ENCODE peak calls at places on chromosomes 6 and 20, in six cellular contexts. H is progenitor cell of endocrine pancreas, Z is fibroblast of lung, N is adrenal gland, K is neural progenitor cell, U is GM06990. M is an unnamed sample.

GRCh38 chr6:39221746-39222641 is 7.3 kb downstream of the KCNK5 start:
- DNase-seq in H (no peak), Z (no peak), N (no peak), K (no peak), U (no peak), M (no peak)

GRCh38 chr6:101402618-101403002 is 9.1 kb downstream of the GRIK2 start:
- DNase-seq in H (no peak), Z (no peak), N (no peak), K (peak), U (no peak), M (no peak)

GRCh38 chr20:25148181-25148981 is 47.1 kb upstream of the ENTPD6 start:
- DNase-seq in H (no peak), Z (peak), N (peak), K (peak), U (no peak), M (peak)

GRCh38 chr6:27865952-27866369 is 46.2 kb downstream of the OR2B2 start:
- DNase-seq in H (no peak), Z (no peak), N (no peak), K (peak), U (peak), M (no peak)

GRCh38 chr6:107361568-107362270 is 97.6 kb downstream of the PDSS2 start:
- DNase-seq in H (no peak), Z (peak), N (no peak), K (peak), U (no peak), M (peak)

GRCh38 chr20:20956586-20956985 is 149.6 kb downstream of the LINC00237 start:
- DNase-seq in H (no peak), Z (no peak), N (no peak), K (peak), U (no peak), M (no peak)

GRCh38 chr6:56868687-56869086 is 86.2 kb upstream of the BEND6 start:
- DNase-seq in H (no peak), Z (peak), N (no peak), K (no peak), U (no peak), M (peak)

GRCh38 chr20:33394718-33395117 is 6.6 kb downstream of the CDK5RAP1 start:
- DNase-seq in H (no peak), Z (no peak), N (no peak), K (no peak), U (no peak), M (no peak)

GRCh38 chr6:14428269-14428668 is 310.7 kb downstream of the CD83 start:
- DNase-seq in H (no peak), Z (no peak), N (no peak), K (no peak), U (no peak), M (no peak)

GRCh38 chr6:113351183-113351834 is 505.8 kb upstream of the MARCKS start:
- DNase-seq in H (no peak), Z (peak), N (no peak), K (no peak), U (no peak), M (peak)

GRCh38 chr6:143536461-143536865 is 24.9 kb upstream of the FUCA2 start:
- DNase-seq in H (peak), Z (peak), N (peak), K (no peak), U (peak), M (peak)

GRCh38 chr6:39530201-39530759 is 194.9 kb downstream of the KIF6 start:
- DNase-seq in H (no peak), Z (peak), N (no peak), K (no peak), U (peak), M (peak)

GRCh38 chr20:19738936-19739335 is 19.1 kb upstream of the RIN2 start:
- DNase-seq in H (no peak), Z (peak), N (no peak), K (no peak), U (no peak), M (peak)

GRCh38 chr20:25279403-25279802 is 31.5 kb downstream of the PYGB start:
- DNase-seq in H (no peak), Z (peak), N (no peak), K (no peak), U (no peak), M (peak)

GRCh38 chr6:168928012-168928411 is 325.6 kb downstream of the THBS2 start:
- DNase-seq in H (no peak), Z (no peak), N (no peak), K (no peak), U (no peak), M (no peak)

GRCh38 chr20:45374966-45375365 is 3.2 kb downstream of the TP53TG5 start:
- DNase-seq in H (no peak), Z (no peak), N (no peak), K (no peak), U (no peak), M (no peak)

GRCh38 chr6:6969761-6970223 is 138.0 kb upstream of the RREB1 start:
- DNase-seq in H (peak), Z (peak), N (no peak), K (no peak), U (no peak), M (no peak)

DNA sequence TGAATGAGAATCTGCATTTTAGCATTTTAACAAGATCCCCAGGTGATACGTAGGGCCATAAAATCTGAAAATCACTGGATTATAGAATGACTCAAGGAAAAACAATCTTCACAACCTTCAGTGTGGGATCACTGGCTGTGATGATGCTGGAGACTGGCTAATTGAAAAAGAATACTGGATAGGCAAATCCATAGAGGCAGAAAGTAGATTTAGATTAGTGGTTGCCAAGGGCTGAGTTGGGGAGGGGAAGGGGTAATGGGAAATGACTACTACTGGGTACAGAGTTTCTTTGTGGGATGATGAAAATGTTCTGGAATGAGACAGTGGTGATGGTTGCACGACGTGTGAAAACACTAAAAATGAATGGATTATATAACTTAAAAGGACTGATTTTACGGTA is 84.1 kb downstream of the CDK19 start:
- DNase-seq in H (no peak), Z (peak), N (no peak), K (no peak), U (no peak), M (peak)
- TF ChIP-seq CTCF in H (no peak), Z (no peak), N (no peak), K (no peak), U (no peak), M (no peak)

DNA sequence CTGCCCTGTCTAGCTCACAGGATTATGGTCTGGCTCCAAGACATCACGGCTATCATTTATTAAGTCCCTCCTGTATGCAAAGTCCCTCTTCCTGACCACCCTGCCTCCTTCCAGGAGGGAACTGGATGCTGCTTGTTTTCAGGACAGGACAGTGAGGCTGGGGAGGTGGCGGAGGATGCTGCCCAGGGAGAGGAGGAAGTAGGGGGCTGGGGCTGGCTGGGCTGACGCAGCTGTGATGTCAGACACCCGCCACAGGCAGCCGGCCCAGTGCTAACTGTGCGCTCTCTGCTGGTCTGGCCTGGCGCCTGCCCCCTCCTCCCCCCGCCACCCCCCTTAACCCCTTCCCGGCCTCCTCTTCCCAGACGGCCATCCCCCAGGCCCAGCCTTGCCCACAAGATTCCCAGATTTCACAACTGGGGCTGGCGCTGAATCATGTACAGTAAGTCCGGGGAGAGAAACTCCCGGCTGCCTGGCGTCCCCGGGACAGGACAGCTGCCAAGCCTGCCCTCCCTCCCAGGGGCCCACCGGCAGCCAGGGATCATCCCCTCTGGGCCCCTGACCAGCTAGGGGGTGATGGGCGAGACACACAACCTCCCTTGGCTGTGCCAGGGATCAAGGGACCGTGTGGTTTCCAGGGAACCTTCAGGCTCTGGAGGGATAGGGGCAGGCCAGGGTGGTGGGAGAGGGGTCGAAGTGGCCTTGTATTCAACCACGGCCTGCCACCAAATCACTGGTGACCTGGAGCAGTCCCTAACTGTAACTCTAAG is 118.1 kb downstream of the CEBPB start:
- DNase-seq in H (no peak), Z (peak), N (peak), K (peak), U (no peak), M (peak)
- TF ChIP-seq CTCF in H (no peak), Z (peak), N (no peak), K (peak), U (no peak), M (no peak)

DNA sequence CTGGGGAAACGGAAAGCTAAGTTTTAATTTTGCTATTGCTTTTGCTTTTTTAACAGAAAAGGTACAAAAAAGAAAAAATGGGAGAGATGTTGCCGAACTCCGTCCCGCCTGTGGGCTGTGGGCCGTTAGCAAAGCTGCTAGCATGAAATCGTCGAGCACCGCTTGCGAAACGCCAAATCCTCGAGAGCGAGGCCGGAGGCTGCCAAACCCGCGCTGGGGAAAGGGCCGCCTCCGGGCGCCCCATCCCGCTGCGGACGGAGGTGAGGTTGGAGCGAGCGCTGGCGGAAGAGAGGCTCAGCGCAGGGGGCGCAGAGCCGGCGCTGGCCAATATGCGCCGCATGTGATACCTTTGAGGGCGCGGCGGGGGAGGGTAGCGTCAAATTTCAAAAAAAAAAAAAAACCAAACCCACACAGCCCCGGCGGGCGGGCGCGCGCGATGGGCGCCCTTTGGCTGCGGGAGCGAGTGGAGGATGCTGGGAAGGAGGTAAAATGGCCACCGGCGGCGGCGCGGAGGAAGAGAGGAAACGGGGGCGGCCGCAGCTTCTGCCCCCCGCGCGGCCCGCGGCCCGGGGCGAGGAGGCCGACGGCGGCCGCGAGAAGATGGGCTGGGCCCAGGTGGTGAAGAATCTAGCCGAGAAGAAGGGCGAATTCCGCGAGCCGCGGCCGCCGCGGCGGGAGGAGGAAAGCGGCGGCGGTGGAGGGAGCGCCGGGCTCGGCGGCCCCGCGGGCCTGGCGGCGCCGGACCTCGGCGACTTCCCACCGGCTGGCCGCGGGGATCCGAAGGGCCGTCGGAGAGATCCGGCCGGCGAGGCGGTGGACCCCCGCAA is at the start of gene ZCCHC3:
- DNase-seq in H (peak), Z (peak), N (peak), K (peak), U (peak), M (peak)
- TF ChIP-seq CTCF in H (peak), Z (no peak), N (no peak), K (peak), U (peak), M (no peak)

GRCh38 chr6:160766657-160767018 is 64.6 kb downstream of the PLG start:
- DNase-seq in H (no peak), Z (no peak), N (no peak), K (no peak), U (no peak), M (no peak)

GRCh38 chr6:160768101-160768500 is 66.1 kb downstream of the PLG start:
- DNase-seq in H (no peak), Z (no peak), N (no peak), K (no peak), U (no peak), M (no peak)

GRCh38 chr6:160767019-160767646 is 65.1 kb downstream of the PLG start:
- DNase-seq in H (peak), Z (peak), N (peak), K (peak), U (peak), M (peak)

GRCh38 chr6:160765412-160765811 is 63.4 kb downstream of the PLG start:
- DNase-seq in H (no peak), Z (no peak), N (no peak), K (no peak), U (no peak), M (no peak)

DNA sequence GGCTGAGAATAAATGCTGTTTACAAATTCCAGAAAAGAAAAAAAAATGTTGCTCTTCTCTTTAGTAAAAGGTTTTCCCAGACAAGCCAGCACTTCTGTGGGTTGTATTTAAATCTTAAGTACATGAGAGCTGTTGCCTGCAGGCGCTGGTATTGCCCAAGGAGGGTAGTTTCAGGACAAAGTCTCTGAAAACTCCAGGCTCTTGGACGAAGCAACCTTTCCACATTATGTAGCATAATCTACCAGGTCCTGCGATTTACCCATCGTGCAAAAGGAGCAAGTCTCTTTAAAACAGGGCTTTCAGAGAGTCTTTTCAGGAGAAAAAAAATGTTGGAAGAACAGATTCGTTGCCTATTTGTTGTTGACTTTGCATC is 65.6 kb downstream of the PLG start:
- DNase-seq in H (no peak), Z (no peak), N (no peak), K (no peak), U (no peak), M (no peak)
- TF ChIP-seq CTCF in H (no peak), Z (no peak), N (no peak), K (no peak), U (no peak), M (no peak)

M was measured in fibroblast of mammary gland.